ENCODE peak calls at places on chromosomes 16 and 17, in ten cellular contexts. U is IMR-90, N is psoas muscle, B is heart left ventricle, E is A549, V is heart right ventricle, M is prostate gland, H is left ventricle myocardium inferior, Z is mucosa of descending colon, A is endodermal cell. Q is an unnamed sample. For H3K4me1, the result is how much of the 10 kb centered on the place peaks cover.

GRCh38 chr16:67254809-67255552 is 6.2 kb downstream of the SLC9A5 start:
- DNase-seq in U (no peak), N (peak), B (no peak), E (no peak), V (no peak), M (no peak), H (no peak), Z (peak), A (no peak), Q (no peak)

GRCh38 chr16:68481636-68482035 is 33.3 kb upstream of the SMPD3 start:
- DNase-seq in U (no peak), N (no peak), B (no peak), E (no peak), V (no peak), M (no peak), H (no peak), Z (no peak), A (no peak), Q (no peak)

GRCh38 chr16:78689031-78689430 is 589.6 kb downstream of the WWOX start:
- DNase-seq in U (peak), N (no peak), B (no peak), E (no peak), V (no peak), M (no peak), H (no peak), Z (no peak), A (no peak), Q (no peak)

GRCh38 chr16:30998852-30999761 is 11.3 kb downstream of the STX1B start:
- DNase-seq in U (no peak), N (no peak), B (no peak), E (no peak), V (no peak), M (no peak), H (no peak), Z (no peak), A (no peak), Q (no peak)

GRCh38 chr16:12589676-12590075 is 214.0 kb downstream of the CPPED1 start:
- DNase-seq in U (no peak), N (no peak), B (no peak), E (no peak), V (no peak), M (no peak), H (no peak), Z (no peak), A (peak), Q (no peak)

GRCh38 chr16:30066882-30067583 is 1.5 kb downstream of the ALDOA start:
- DNase-seq in U (no peak), N (peak), B (peak), E (no peak), V (peak), M (no peak), H (peak), Z (peak), A (no peak), Q (no peak)

GRCh38 chr16:57575468-57576277 is 33.2 kb downstream of the ADGRG5 start:
- DNase-seq in U (no peak), N (no peak), B (no peak), E (no peak), V (no peak), M (no peak), H (no peak), Z (no peak), A (no peak), Q (no peak)

GRCh38 chr17:72883351-72883750 is 209.1 kb downstream of the SLC39A11 start:
- DNase-seq in U (no peak), N (no peak), B (no peak), E (no peak), V (no peak), M (no peak), H (no peak), Z (no peak), A (no peak), Q (no peak)

GRCh38 chr17:39167492-39167891 is 1.5 kb upstream of the ARL5C start:
- DNase-seq in U (no peak), N (no peak), B (no peak), E (no peak), V (peak), M (no peak), H (peak), Z (no peak), A (no peak), Q (no peak)

GRCh38 chr17:63611354-63611753 is 10.7 kb downstream of the TACO1 start:
- DNase-seq in U (no peak), N (no peak), B (no peak), E (no peak), V (no peak), M (no peak), H (no peak), Z (no peak), A (no peak), Q (no peak)

GRCh38 chr17:2089021-2089422 is 34.1 kb downstream of the HIC1 start:
- DNase-seq in U (peak), N (peak), B (no peak), E (no peak), V (no peak), M (no peak), H (no peak), Z (no peak), A (no peak), Q (no peak)

GRCh38 chr16:53952215-53953208 is 248.6 kb downstream of the FTO start:
- DNase-seq in U (peak), N (no peak), B (no peak), E (no peak), V (no peak), M (no peak), H (no peak), Z (no peak), A (no peak), Q (no peak)

GRCh38 chr16:13957197-13958078 is 37.5 kb downstream of the ERCC4 start:
- DNase-seq in U (peak), N (peak), B (peak), E (peak), V (peak), M (peak), H (peak), Z (peak), A (peak), Q (no peak)

GRCh38 chr17:33560871-33561270 is 267.8 kb upstream of the ASIC2 start:
- DNase-seq in U (no peak), N (no peak), B (no peak), E (no peak), V (no peak), M (no peak), H (no peak), Z (no peak), A (no peak), Q (no peak)

GRCh38 chr16:54281535-54282201 is 4.9 kb downstream of the IRX3 start:
- DNase-seq in U (no peak), N (no peak), B (no peak), E (no peak), V (no peak), M (no peak), H (no peak), Z (peak), A (peak), Q (no peak)

GRCh38 chr17:50562266-50563094 is 2.0 kb downstream of the CACNA1G start:
- DNase-seq in U (no peak), N (no peak), B (no peak), E (no peak), V (no peak), M (no peak), H (no peak), Z (no peak), A (peak), Q (no peak)

GRCh38 chr17:42282478-42283080 is 5.7 kb upstream of the STAT5A start:
- DNase-seq in U (no peak), N (peak), B (no peak), E (no peak), V (no peak), M (no peak), H (no peak), Z (no peak), A (peak), Q (no peak)

GRCh38 chr16:8928467-8928957 is 35.2 kb downstream of the USP7 start:
- DNase-seq in U (peak), N (no peak), B (no peak), E (no peak), V (no peak), M (no peak), H (no peak), Z (no peak), A (no peak), Q (no peak)

GRCh38 chr16:8355714-8356113 is 234.6 kb downstream of the TMEM114 start:
- DNase-seq in U (no peak), N (no peak), B (no peak), E (no peak), V (no peak), M (no peak), H (no peak), Z (no peak), A (peak), Q (no peak)

DNA sequence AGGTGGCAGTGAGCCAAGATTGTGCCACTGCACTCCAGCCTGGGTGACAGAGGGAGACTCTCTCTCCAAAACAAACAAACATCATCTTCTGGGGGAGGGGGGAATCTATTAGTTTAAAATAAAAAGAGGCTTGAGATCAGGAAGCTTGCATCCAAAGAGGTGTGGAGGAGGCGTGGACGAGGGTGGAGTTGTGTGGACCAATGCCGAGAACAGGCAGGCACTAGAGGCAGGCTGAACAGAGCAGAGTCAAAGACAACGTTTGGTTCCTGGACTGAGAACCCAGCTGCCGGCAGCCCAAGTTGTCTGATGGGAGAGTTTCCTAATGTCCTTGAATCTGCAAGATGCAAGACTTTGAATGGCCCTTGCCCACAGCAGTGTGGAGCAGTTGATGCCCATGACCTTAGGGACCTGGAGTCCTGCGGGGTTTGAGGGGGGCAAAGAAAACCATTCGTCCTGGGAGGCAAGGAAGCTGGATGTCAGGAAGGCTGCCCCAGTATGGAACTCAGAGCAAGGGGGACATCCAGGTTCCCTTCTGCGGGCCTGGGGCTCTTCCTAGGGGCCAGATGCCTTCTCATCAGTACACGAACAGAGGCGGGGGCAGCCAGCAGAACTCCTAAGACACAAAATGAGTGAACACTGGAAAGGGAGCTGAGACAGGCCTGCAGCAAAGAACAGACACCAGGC is 9.2 kb downstream of the TBC1D16 start:
- DNase-seq in U (no peak), N (peak), B (no peak), E (no peak), V (no peak), M (peak), H (no peak), Z (peak), A (no peak), Q (no peak)
- H3K4me1 ChIP-seq in U (under half), N (under half), B (under half), E (under half), V (under half), M (under half), H (under half), Z (under half), A (under half), Q (under half)

GRCh38 chr17:8662973-8663372 is 32.4 kb upstream of the MYH10 start:
- DNase-seq in U (no peak), N (no peak), B (no peak), E (no peak), V (no peak), M (no peak), H (no peak), Z (no peak), A (no peak), Q (no peak)

GRCh38 chr17:8656693-8657092 is 26.2 kb upstream of the MYH10 start:
- DNase-seq in U (no peak), N (no peak), B (no peak), E (no peak), V (no peak), M (no peak), H (no peak), Z (no peak), A (no peak), Q (no peak)

GRCh38 chr17:8658800-8659199 is 28.3 kb upstream of the MYH10 start:
- DNase-seq in U (no peak), N (no peak), B (no peak), E (no peak), V (no peak), M (no peak), H (no peak), Z (no peak), A (no peak), Q (no peak)

GRCh38 chr17:8662076-8662831 is 31.7 kb upstream of the MYH10 start:
- DNase-seq in U (no peak), N (no peak), B (no peak), E (no peak), V (no peak), M (no peak), H (no peak), Z (no peak), A (no peak), Q (no peak)

DNA sequence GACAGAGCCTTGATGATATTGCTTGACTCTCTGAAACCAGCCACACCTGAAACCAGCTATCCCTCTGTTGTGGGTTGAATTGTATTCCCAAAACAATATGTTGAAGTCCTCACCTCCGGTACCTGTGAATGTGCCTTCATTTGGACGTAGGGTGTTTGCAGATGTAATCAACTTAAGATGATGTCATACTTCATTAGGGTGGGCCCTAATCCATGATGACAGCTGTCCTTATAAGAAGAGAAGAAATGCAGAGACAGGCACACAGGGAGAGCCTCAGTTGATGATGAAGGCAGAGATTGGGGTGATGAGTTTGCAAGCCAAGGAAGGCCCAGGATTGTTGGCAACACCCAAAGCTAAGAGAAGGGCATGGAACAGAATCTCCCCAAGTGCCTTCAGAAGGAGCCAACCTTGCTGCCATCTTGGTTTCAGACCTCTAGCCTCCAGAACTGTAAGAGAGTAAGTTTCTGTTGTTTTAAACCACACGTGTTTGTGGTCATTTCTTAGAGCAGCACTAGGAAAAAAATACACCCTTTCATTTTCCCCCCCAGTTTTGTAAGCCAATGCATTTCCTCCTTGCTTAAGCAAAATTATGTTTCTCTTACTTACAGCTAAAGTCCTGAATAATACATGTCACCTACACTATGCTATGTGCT is 29.4 kb upstream of the MYH10 start:
- DNase-seq in U (no peak), N (no peak), B (no peak), E (no peak), V (no peak), M (no peak), H (no peak), Z (no peak), A (no peak), Q (no peak)
- H3K4me1 ChIP-seq in U (under half), N (under half), B (under half), E (under half), V (under half), M (under half), H (under half), Z (under half), A (under half), Q (under half)

GRCh38 chr17:76738468-76738850 is 540 bp downstream of the MFSD11 start:
- DNase-seq in U (no peak), N (no peak), B (no peak), E (no peak), V (no peak), M (no peak), H (no peak), Z (no peak), A (no peak), Q (no peak)

GRCh38 chr17:76737676-76738467 is at the start of gene MFSD11:
- DNase-seq in U (peak), N (peak), B (peak), E (peak), V (peak), M (peak), H (peak), Z (peak), A (peak), Q (peak)

GRCh38 chr17:76736349-76737081 is 616 bp downstream of the SRSF2 start:
- DNase-seq in U (peak), N (peak), B (peak), E (peak), V (peak), M (peak), H (peak), Z (peak), A (peak), Q (peak)

GRCh38 chr17:76735586-76736348 is 1.4 kb downstream of the SRSF2 start:
- DNase-seq in U (no peak), N (no peak), B (no peak), E (no peak), V (no peak), M (no peak), H (no peak), Z (no peak), A (no peak), Q (no peak)

GRCh38 chr17:76737082-76737675 is at the start of gene SRSF2:
- DNase-seq in U (peak), N (peak), B (peak), E (peak), V (peak), M (peak), H (peak), Z (peak), A (peak), Q (peak)
- H3K4me1 ChIP-seq in U (under half), N (half or more), B (half or more), E (under half), V (half or more), M (under half), H (half or more), Z (under half), A (under half), Q (under half)

GRCh38 chr16:85054948-85055502 is 27.4 kb downstream of the KIAA0513 start:
- DNase-seq in U (no peak), N (no peak), B (no peak), E (no peak), V (no peak), M (no peak), H (no peak), Z (no peak), A (no peak), Q (no peak)
- H3K4me1 ChIP-seq in U (under half), N (under half), B (under half), E (under half), V (half or more), M (under half), H (under half), Z (under half), A (under half), Q (under half)

DNA sequence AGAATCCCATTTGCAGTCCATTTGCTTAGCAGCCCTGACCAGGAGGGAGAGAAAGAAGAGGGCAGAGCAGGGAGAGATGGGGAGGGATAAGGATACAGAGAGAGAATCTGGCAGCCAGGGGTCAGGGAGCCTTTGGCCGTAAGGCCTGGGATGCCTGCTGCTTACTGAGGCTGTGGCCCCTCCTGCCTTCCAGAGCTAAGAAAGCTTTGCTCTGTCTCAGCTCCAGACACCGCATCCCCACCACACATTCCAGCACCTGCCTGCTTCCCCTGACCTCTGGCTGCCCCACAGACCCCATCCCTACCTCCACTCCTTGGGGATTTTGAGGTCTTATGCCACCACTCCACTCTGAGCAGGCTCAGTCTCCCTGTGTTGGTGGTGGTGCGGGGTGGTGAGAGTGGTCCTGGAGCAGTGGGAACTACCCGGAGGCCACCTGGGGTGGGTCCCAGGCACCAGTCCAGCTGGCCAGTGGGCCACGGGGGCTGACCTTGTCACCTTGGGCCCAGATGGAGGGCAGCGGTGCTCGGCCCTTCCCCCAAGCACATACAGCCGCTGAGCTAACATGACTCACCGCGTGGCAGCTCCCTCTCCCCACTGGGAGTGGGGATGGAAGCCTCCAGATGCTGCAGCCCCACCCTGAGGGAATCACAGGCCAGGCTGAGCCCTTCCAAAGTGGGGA is 58.3 kb downstream of the RAI1 start:
- DNase-seq in U (peak), N (no peak), B (peak), E (peak), V (no peak), M (no peak), H (no peak), Z (peak), A (no peak), Q (no peak)
- H3K4me1 ChIP-seq in U (under half), N (under half), B (under half), E (half or more), V (half or more), M (under half), H (half or more), Z (under half), A (under half), Q (under half)

GRCh38 chr16:89572042-89572441 is 3.5 kb upstream of the CPNE7 start:
- DNase-seq in U (no peak), N (no peak), B (no peak), E (no peak), V (no peak), M (no peak), H (no peak), Z (no peak), A (no peak), Q (no peak)

GRCh38 chr16:89571636-89572035 is 3.9 kb upstream of the CPNE7 start:
- DNase-seq in U (no peak), N (no peak), B (no peak), E (no peak), V (no peak), M (no peak), H (no peak), Z (no peak), A (no peak), Q (no peak)

GRCh38 chr16:89567656-89568594 is 7.4 kb downstream of the RPL13 start:
- DNase-seq in U (no peak), N (no peak), B (no peak), E (no peak), V (no peak), M (no peak), H (no peak), Z (no peak), A (peak), Q (no peak)

GRCh38 chr16:89570342-89570923 is 5.1 kb upstream of the CPNE7 start:
- DNase-seq in U (no peak), N (no peak), B (no peak), E (no peak), V (no peak), M (no peak), H (no peak), Z (no peak), A (no peak), Q (no peak)

GRCh38 chr16:89569506-89570341 is 5.8 kb upstream of the CPNE7 start:
- DNase-seq in U (no peak), N (no peak), B (no peak), E (no peak), V (no peak), M (no peak), H (no peak), Z (no peak), A (no peak), Q (no peak)
- H3K4me1 ChIP-seq in U (under half), N (under half), B (under half), E (under half), V (under half), M (under half), H (under half), Z (under half), A (under half), Q (under half)

GRCh38 chr16:1775006-1775845 is 2.3 kb upstream of the MRPS34 start:
- DNase-seq in U (no peak), N (peak), B (no peak), E (no peak), V (peak), M (no peak), H (no peak), Z (no peak), A (no peak), Q (no peak)
- H3K4me1 ChIP-seq in U (under half), N (under half), B (under half), E (under half), V (under half), M (under half), H (half or more), Z (under half), A (under half), Q (under half)